ENCODE peak calls at places on chromosomes 1 and 21, in six cellular contexts. S is lung microvascular endothelial cell; L is stimulated activated effector memory CD8-positive, alpha-beta T cell treated with anti-CD3 and anti-CD28 coated beads, Interleukin-12 subunit alpha, Interleukin-12 subunit beta, amount 100 ng/mL, for 72 hours; U is KG1; P is activated CD4-positive, alpha-beta T cell treated with anti-CD3 and anti-CD28 coated beads for 36 hours; B is GM23338. Y is an unnamed sample.

GRCh38 chr1:26336477-26337205 is 17.3 kb downstream of the CRYBG2 start:
- DNase-seq in L (peak), U (no peak), S (no peak), B (peak), P (peak), Y (no peak)

GRCh38 chr1:3968851-3969250 is 68.8 kb upstream of the C1orf174 start:
- DNase-seq in S (no peak), U (no peak), L (no peak), B (peak), P (no peak), Y (no peak)

GRCh38 chr1:46302091-46303037 is 1.1 kb downstream of the LRRC41 start:
- DNase-seq in L (peak), B (peak), P (peak), S (peak), U (peak), Y (peak)

GRCh38 chr1:212247179-212247721 is 38.0 kb upstream of the PPP2R5A start:
- DNase-seq in P (no peak), L (no peak), S (peak), B (no peak), U (no peak), Y (no peak)

GRCh38 chr1:158024737-158025136 is 31.3 kb downstream of the KIRREL1 start:
- DNase-seq in S (no peak), P (no peak), U (no peak), B (no peak), L (no peak), Y (no peak)

GRCh38 chr21:39533545-39534226 is 79.1 kb upstream of the B3GALT5 start:
- DNase-seq in U (no peak), L (no peak), P (no peak), B (no peak), S (no peak), Y (no peak)

GRCh38 chr1:74681001-74681400 is 7.4 kb upstream of the ERICH3 start:
- DNase-seq in L (no peak), B (no peak), P (no peak), U (no peak), S (no peak), Y (no peak)

GRCh38 chr1:52633291-52633754 is 355 bp downstream of the SHISAL2A start:
- DNase-seq in S (no peak), P (peak), L (peak), B (peak), U (no peak), Y (no peak)

GRCh38 chr1:212329104-212329503 is 43.9 kb downstream of the PPP2R5A start:
- DNase-seq in B (no peak), L (no peak), P (no peak), S (no peak), U (no peak), Y (no peak)

GRCh38 chr1:177833631-177834030 is 136.2 kb downstream of the SEC16B start:
- DNase-seq in U (no peak), P (no peak), L (no peak), S (no peak), B (no peak), Y (no peak)

GRCh38 chr1:220755316-220755715 is 7.2 kb downstream of the MTARC2 start:
- DNase-seq in B (no peak), L (no peak), S (no peak), U (no peak), P (no peak), Y (no peak)

GRCh38 chr1:85427358-85427757 is 37.6 kb downstream of the DDAH1 start:
- DNase-seq in U (no peak), S (no peak), B (no peak), L (no peak), P (no peak), Y (no peak)

GRCh38 chr1:3071507-3072177 is 2.6 kb downstream of the PRDM16 start:
- DNase-seq in L (no peak), S (no peak), P (no peak), B (no peak), U (no peak), Y (no peak)

Y was measured in GF-D8.